ENCODE peak calls at places on chromosomes 3 and 15, in four cellular contexts. H, X, O and J are unnamed samples.

GRCh38 chr15:79035111-79035601 is 55.4 kb downstream of the RASGRF1 start:
- DNase-seq in H (no peak), X (no peak), O (no peak), J (no peak)

GRCh38 chr3:62954579-62954978 is 79.4 kb upstream of the CADPS start:
- DNase-seq in H (no peak), X (no peak), O (no peak), J (no peak)

GRCh38 chr15:37698679-37699078 is 235.8 kb upstream of the TMCO5A start:
- DNase-seq in H (no peak), X (no peak), O (no peak), J (peak)

GRCh38 chr3:72193768-72194463 is 409.0 kb upstream of the PROK2 start:
- DNase-seq in H (no peak), X (no peak), O (no peak), J (no peak)

GRCh38 chr3:103968751-103969150 is 1398.0 kb upstream of the ALCAM start:
- DNase-seq in H (no peak), X (no peak), O (no peak), J (peak)

GRCh38 chr3:197297476-197298340 is 704 bp downstream of the DLG1 start:
- DNase-seq in H (peak), X (peak), O (peak), J (peak)

GRCh38 chr15:61393949-61394348 is 164.8 kb upstream of the RORA start:
- DNase-seq in H (no peak), X (no peak), O (no peak), J (no peak)

GRCh38 chr3:124459678-124460077 is 270.6 kb upstream of the UMPS start:
- DNase-seq in H (no peak), X (no peak), O (no peak), J (no peak)

GRCh38 chr3:164024786-164025185 is 1053.5 kb downstream of the SI start:
- DNase-seq in H (no peak), X (no peak), O (no peak), J (no peak)

GRCh38 chr15:43748376-43748775 is 2.1 kb downstream of the PDIA3 start:
- DNase-seq in H (peak), X (no peak), O (no peak), J (no peak)

GRCh38 chr15:52013151-52013791 is 5.7 kb upstream of the MAPK6 start:
- DNase-seq in H (peak), X (no peak), O (no peak), J (no peak)

GRCh38 chr3:114178770-114179368 is at the start of gene DRD3:
- DNase-seq in H (peak), X (peak), O (no peak), J (no peak)

GRCh38 chr3:42685363-42685881 is at the start of gene KLHL40:
- DNase-seq in H (no peak), X (no peak), O (no peak), J (no peak)

GRCh38 chr3:13432093-13432492 is 12.0 kb upstream of the NUP210 start:
- DNase-seq in H (no peak), X (no peak), O (no peak), J (no peak)

GRCh38 chr3:24100694-24101402 is 155.8 kb downstream of the NR1D2 start:
- DNase-seq in H (no peak), X (peak), O (no peak), J (no peak)

GRCh38 chr3:192931825-192932224 is 14.2 kb upstream of the MB21D2 start:
- DNase-seq in H (no peak), X (no peak), O (no peak), J (no peak)

GRCh38 chr3:24550588-24550987 is 55.9 kb upstream of the THRB start:
- DNase-seq in H (no peak), X (no peak), O (no peak), J (peak)

GRCh38 chr3:172627057-172627809 is 83.6 kb downstream of the NCEH1 start:
- DNase-seq in H (no peak), X (no peak), O (no peak), J (no peak)

GRCh38 chr15:52394020-52394608 is 98.5 kb upstream of the MYO5C start:
- DNase-seq in H (no peak), X (no peak), O (no peak), J (no peak)

GRCh38 chr3:174302746-174303315 is 556.3 kb upstream of the NAALADL2 start:
- DNase-seq in H (no peak), X (no peak), O (no peak), J (no peak)

GRCh38 chr15:77494073-77494472 is 73.4 kb downstream of the HMG20A start:
- DNase-seq in H (no peak), X (no peak), O (no peak), J (no peak)

GRCh38 chr3:3189102-3189727 is 9.7 kb upstream of the CRBN start:
- DNase-seq in H (peak), X (peak), O (no peak), J (no peak)

GRCh38 chr3:46659285-46659684 is 34.2 kb downstream of the ALS2CL start:
- DNase-seq in H (no peak), X (no peak), O (no peak), J (no peak)

GRCh38 chr3:40337136-40338108 is 27.9 kb downstream of the EIF1B start:
- DNase-seq in H (peak), X (no peak), O (no peak), J (no peak)

GRCh38 chr3:171810278-171811058 is at the start of gene PLD1:
- DNase-seq in H (peak), X (peak), O (peak), J (peak)

GRCh38 chr3:134197681-134198261 is 52.9 kb downstream of the RYK start:
- DNase-seq in H (peak), X (peak), O (peak), J (peak)

GRCh38 chr15:38041576-38041975 is 107.1 kb downstream of the TMCO5A start:
- DNase-seq in H (no peak), X (peak), O (no peak), J (no peak)

GRCh38 chr15:31472636-31473383 is 146.2 kb downstream of the KLF13 start:
- DNase-seq in H (peak), X (no peak), O (no peak), J (no peak)

GRCh38 chr15:64979252-64979710 is 10.4 kb downstream of the SPG21 start:
- DNase-seq in H (no peak), X (no peak), O (no peak), J (no peak)

GRCh38 chr3:184039414-184039813 is 7.9 kb downstream of the HTR3D start:
- DNase-seq in H (no peak), X (no peak), O (no peak), J (peak)

GRCh38 chr3:100089802-100090668 is 24.3 kb downstream of the FILIP1L start:
- DNase-seq in H (peak), X (peak), O (no peak), J (peak)

GRCh38 chr3:194000712-194001111 is 135.2 kb upstream of the HES1 start:
- DNase-seq in H (no peak), X (no peak), O (no peak), J (no peak)

GRCh38 chr3:52483577-52484495 is 11.3 kb upstream of the STAB1 start:
- DNase-seq in H (no peak), X (peak), O (no peak), J (no peak)

GRCh38 chr3:9352917-9353823 is 9.7 kb upstream of the THUMPD3 start:
- DNase-seq in H (peak), X (peak), O (peak), J (peak)

GRCh38 chr3:105715372-105715771 is 153.4 kb downstream of the CBLB start:
- DNase-seq in H (peak), X (no peak), O (no peak), J (peak)

GRCh38 chr3:96294143-96294542 is 520.3 kb upstream of the EPHA6 start:
- DNase-seq in H (no peak), X (no peak), O (no peak), J (peak)